ENCODE peak calls at places on chromosomes 1 and 21, in ten cellular contexts. Q is cardiac muscle cell, K is left ventricle myocardium inferior, X is right atrium auricular region, U is adrenal gland, V is sigmoid colon, E is keratinocyte, F is heart left ventricle, D is tibial nerve, Z is mucosa of descending colon. G is an unnamed sample.

GRCh38 chr21:40809673-40810072 is 37.3 kb downstream of the DSCAM start:
- DNase-seq in Q (no peak), K (no peak), X (no peak), U (no peak), V (no peak), E (no peak), F (no peak), D (no peak), Z (no peak), G (no peak)

GRCh38 chr1:182408435-182409070 is 8.1 kb upstream of the TEDDM1 start:
- DNase-seq in Q (no peak), K (no peak), X (no peak), U (no peak), V (no peak), E (no peak), F (no peak), D (no peak), Z (peak; percentile 46), G (no peak)

GRCh38 chr1:167934407-167935251 is 1.9 kb upstream of the DCAF6 start:
- DNase-seq in Q (peak; percentile 25), K (no peak), X (no peak), U (no peak), V (no peak), E (no peak), F (no peak), D (no peak), Z (no peak), G (no peak)

GRCh38 chr1:91622586-91622985 is 121.9 kb downstream of the CDC7 start:
- DNase-seq in Q (no peak), K (peak; percentile 33), X (peak; percentile 68), U (peak; percentile 91), V (peak; percentile 96), E (no peak), F (peak; percentile 42), D (peak; percentile 78), Z (peak; percentile 48), G (no peak)

GRCh38 chr1:232709339-232709738 is 79.4 kb upstream of the SIPA1L2 start:
- DNase-seq in Q (no peak), K (no peak), X (no peak), U (peak; percentile 18), V (no peak), E (no peak), F (no peak), D (no peak), Z (no peak), G (no peak)

GRCh38 chr1:245735831-245736530 is 581.2 kb downstream of the KIF26B start:
- DNase-seq in Q (no peak), K (no peak), X (no peak), U (no peak), V (no peak), E (no peak), F (no peak), D (no peak), Z (no peak), G (no peak)

GRCh38 chr1:43188106-43188505 is 16.0 kb downstream of the CFAP57 start:
- DNase-seq in Q (no peak), K (no peak), X (no peak), U (no peak), V (no peak), E (no peak), F (no peak), D (no peak), Z (no peak), G (no peak)

GRCh38 chr1:92711473-92712165 is 73.3 kb downstream of the EVI5 start:
- DNase-seq in Q (no peak), K (no peak), X (no peak), U (peak; percentile 61), V (no peak), E (no peak), F (no peak), D (no peak), Z (no peak), G (no peak)

GRCh38 chr1:212188599-212189351 is 96.4 kb upstream of the PPP2R5A start:
- DNase-seq in Q (no peak), K (no peak), X (no peak), U (no peak), V (no peak), E (peak; percentile 49), F (no peak), D (no peak), Z (no peak), G (no peak)

GRCh38 chr1:56434025-56434424 is 145.3 kb downstream of the PLPP3 start:
- DNase-seq in Q (no peak), K (no peak), X (no peak), U (no peak), V (no peak), E (no peak), F (no peak), D (no peak), Z (no peak), G (no peak)

GRCh38 chr21:37370152-37371040 is 3.8 kb downstream of the DYRK1A start:
- DNase-seq in Q (no peak), K (no peak), X (no peak), U (no peak), V (no peak), E (no peak), F (no peak), D (no peak), Z (no peak), G (no peak)

GRCh38 chr21:26534517-26534916 is 38.6 kb downstream of the CYYR1 start:
- DNase-seq in Q (no peak), K (no peak), X (no peak), U (no peak), V (no peak), E (no peak), F (no peak), D (no peak), Z (no peak), G (no peak)

GRCh38 chr1:209622841-209623829 is 29.1 kb downstream of the LAMB3 start:
- DNase-seq in Q (no peak), K (no peak), X (no peak), U (no peak), V (no peak), E (peak; percentile 62), F (no peak), D (no peak), Z (no peak), G (no peak)

DNA sequence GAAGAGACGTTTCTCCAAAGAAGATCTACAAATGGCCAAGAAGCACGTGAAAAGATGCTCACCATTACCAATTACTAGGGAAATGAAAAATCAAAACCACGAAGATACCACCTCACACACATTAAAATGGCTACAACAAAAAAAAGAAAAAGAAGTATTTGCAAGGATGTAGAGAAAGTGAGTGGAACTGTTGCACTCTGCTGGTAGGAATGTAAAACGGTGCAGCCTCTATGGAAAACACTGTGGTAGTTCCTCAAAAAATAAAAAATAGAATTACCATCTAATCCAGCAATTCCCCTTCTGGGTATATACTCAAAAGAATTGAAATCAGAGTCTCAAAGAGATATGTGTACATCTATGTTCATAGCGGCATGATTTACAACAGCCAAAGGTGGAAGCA is 115.4 kb upstream of the EDN2 start:
- DNase-seq in Q (peak; percentile 19), K (no peak), X (no peak), U (no peak), V (no peak), E (no peak), F (no peak), D (no peak), Z (no peak), G (no peak)
- TF ChIP-seq CTCF in Q (peak; percentile 70), K (peak; percentile 60), X (no peak), U (peak; percentile 23), V (no peak), E (no peak), F (peak; percentile 20), D (peak; percentile 19), Z (no peak), G (peak; percentile 26)

DNA sequence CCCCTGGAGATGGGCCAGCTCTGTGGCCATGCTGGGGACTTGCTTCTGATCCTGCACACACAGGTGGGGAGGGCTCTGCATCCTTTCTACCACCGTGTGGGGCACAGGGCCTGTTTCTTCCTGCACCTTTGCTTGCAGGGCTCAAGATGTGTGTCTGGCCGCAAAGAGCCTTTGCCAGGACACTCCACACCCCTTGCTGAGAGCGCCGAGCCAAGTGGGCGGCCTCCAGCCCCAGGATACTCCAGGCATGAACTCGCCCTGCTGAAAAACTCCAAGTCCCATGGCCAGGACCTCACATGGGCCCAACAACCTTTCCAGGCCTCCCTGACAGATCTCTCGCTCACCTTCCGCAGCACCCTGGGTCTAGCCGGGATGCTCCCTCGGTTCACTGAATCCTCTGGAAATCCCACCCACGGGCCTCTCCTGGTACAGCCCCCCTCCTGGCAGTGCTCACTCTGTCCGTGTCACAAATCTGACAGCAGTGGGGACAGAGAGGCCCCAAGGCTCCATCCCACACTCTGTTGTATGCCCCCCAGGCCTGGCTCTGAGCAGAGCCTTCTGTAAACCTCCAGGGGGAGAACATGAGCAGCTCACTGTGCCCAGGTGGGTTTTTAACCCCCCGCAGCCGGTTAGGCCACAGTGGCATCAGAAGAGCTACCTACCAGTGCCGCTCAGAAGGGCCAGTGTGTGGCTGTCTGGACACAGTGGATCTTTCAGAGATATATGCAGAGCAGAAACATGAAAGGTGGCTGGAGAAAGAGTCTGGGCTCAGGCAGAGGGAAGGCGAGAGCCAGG is 11.8 kb upstream of the GPR153 start:
- DNase-seq in Q (no peak), K (no peak), X (no peak), U (no peak), V (no peak), E (no peak), F (no peak), D (no peak), Z (no peak), G (no peak)
- H3K4me1 ChIP-seq in Q (peaks cover 27% of the 10 kb centered on the region), K (peaks cover 29% of the 10 kb centered on the region), X (peaks cover 16% of the 10 kb centered on the region), U (peaks cover 11% of the 10 kb centered on the region), V (no peaks in the 10 kb centered on the region), E (peaks cover 24% of the 10 kb centered on the region), F (no peaks in the 10 kb centered on the region), D (no peaks in the 10 kb centered on the region), Z (peaks cover 45% of the 10 kb centered on the region), G (peaks cover 11% of the 10 kb centered on the region)

GRCh38 chr1:6103854-6104530 is 58.3 kb downstream of the KCNAB2 start:
- DNase-seq in Q (no peak), K (no peak), X (no peak), U (no peak), V (peak; percentile 54), E (no peak), F (no peak), D (no peak), Z (no peak), G (peak; percentile 28)
- TF ChIP-seq CTCF in Q (no peak), K (no peak), X (no peak), U (no peak), V (no peak), E (no peak), F (no peak), D (no peak), Z (no peak), G (no peak)

DNA sequence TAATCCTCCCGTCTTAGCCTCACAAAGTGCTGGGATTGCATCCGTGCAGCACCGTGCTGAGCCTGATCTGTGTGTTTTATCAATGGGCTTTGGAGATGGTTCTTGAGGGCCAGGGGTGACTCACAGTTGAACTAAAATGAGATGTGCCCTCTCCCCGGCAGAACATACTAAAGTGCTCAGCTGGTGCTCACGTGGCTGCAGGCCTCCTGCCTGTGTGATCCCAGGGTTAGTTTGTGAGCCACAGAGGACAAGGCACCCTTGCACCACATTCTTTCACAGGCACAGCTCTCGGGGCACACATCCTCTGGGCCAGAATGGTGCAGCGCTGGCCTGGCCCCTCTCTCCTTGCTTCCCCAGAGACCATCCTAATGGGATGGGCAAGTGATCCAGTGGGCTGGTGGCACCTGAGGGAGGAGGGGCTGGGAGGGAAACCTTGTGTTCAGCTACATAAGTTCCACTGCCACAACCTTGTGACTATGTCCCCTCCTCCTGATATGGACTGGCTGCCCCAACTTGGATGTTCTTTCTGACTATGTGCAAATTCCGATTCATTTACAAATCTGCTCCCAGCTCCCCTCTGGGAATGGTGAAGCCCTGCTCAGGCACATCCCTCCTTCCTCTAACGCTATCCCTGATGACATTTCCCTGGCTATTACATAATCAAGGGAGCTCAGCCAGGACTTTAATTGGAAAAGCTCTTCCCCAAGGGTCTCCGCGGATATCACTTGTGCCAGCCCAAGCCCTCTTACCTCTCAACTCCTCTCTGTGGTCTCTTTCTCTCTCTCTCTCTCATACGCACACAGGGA is 197.1 kb upstream of the EDN2 start:
- DNase-seq in Q (no peak), K (no peak), X (peak; percentile 74), U (no peak), V (no peak), E (no peak), F (peak; percentile 52), D (peak; percentile 41), Z (no peak), G (no peak)
- H3K4me1 ChIP-seq in Q (no peaks in the 10 kb centered on the region), K (peaks cover 50% of the 10 kb centered on the region), X (peaks cover 41% of the 10 kb centered on the region), U (peaks cover 10% of the 10 kb centered on the region), V (no peaks in the 10 kb centered on the region), E (peaks cover 60% of the 10 kb centered on the region), F (peaks cover 79% of the 10 kb centered on the region), D (no peaks in the 10 kb centered on the region), Z (no peaks in the 10 kb centered on the region), G (peaks cover 33% of the 10 kb centered on the region)